ENCODE peak calls at places on chromosomes 6 and 20, in eight cellular contexts. P is naive thymus-derived CD4-positive, alpha-beta T cell; R is HepG2; D is ovary; C is brain microvascular endothelial cell; J is CD8-positive, alpha-beta T cell; B is HAP-1; M is upper lobe of right lung. L is an unnamed sample.

GRCh38 chr6:159941286-159942113 is 27.4 kb upstream of the IGF2R start:
- DNase-seq in B (no peak), D (no peak), M (no peak), C (peak; percentile 68), R (peak; percentile 46), J (peak; percentile 17), P (peak; percentile 55), L (no peak)

GRCh38 chr6:152669894-152670293 is 27.8 kb upstream of the MYCT1 start:
- DNase-seq in R (peak; percentile 5), P (no peak), D (no peak), J (no peak), B (no peak), M (no peak), C (no peak), L (peak; percentile 22)

GRCh38 chr6:100447900-100448700 is 16.6 kb downstream of the SIM1 start:
- DNase-seq in J (no peak), B (no peak), M (no peak), C (no peak), P (no peak), R (no peak), D (no peak), L (peak; percentile 61)

GRCh38 chr20:57450931-57451330 is 59.7 kb downstream of the RBM38 start:
- DNase-seq in P (no peak), M (no peak), J (no peak), R (no peak), C (no peak), B (no peak), D (no peak), L (no peak)

GRCh38 chr20:44218441-44218840 is 7.9 kb upstream of the OSER1 start:
- DNase-seq in C (no peak), B (no peak), D (no peak), R (no peak), M (no peak), P (peak; percentile 74), J (peak; percentile 58), L (no peak)

GRCh38 chr6:5190467-5190866 is 70.3 kb downstream of the LYRM4 start:
- DNase-seq in M (no peak), D (no peak), P (no peak), C (peak; percentile 97), B (no peak), J (no peak), R (peak; percentile 89), L (no peak)

GRCh38 chr20:49203011-49203410 is 14.9 kb upstream of the STAU1 start:
- DNase-seq in B (no peak), D (no peak), R (no peak), P (no peak), J (no peak), M (no peak), C (no peak), L (no peak)

GRCh38 chr6:81003156-81003555 is 749.3 kb downstream of the TENT5A start:
- DNase-seq in M (no peak), J (no peak), R (no peak), D (no peak), B (no peak), C (no peak), P (no peak), L (no peak)

GRCh38 chr6:46954819-46955520 is 33.2 kb upstream of the ADGRF5 start:
- DNase-seq in M (no peak), P (no peak), C (no peak), J (no peak), B (no peak), D (no peak), R (no peak), L (no peak)

GRCh38 chr6:162964703-162965140 is 236.9 kb downstream of the PACRG start:
- DNase-seq in B (no peak), R (no peak), C (peak; percentile 99), D (no peak), M (no peak), J (no peak), P (no peak), L (no peak)

GRCh38 chr20:10781526-10781925 is 107.7 kb upstream of the JAG1 start:
- DNase-seq in B (no peak), P (no peak), J (no peak), M (no peak), D (no peak), C (no peak), R (no peak), L (no peak)

GRCh38 chr20:34970193-34971037 is 14.7 kb downstream of the MYH7B start:
- DNase-seq in J (no peak), D (no peak), R (no peak), B (no peak), P (no peak), M (no peak), C (no peak), L (peak; percentile 7)

GRCh38 chr6:125022391-125022989 is 60.3 kb downstream of the RNF217 start:
- DNase-seq in D (no peak), C (no peak), M (no peak), B (no peak), R (no peak), J (no peak), P (no peak), L (no peak)

GRCh38 chr6:139748353-139749146 is 374.1 kb upstream of the CITED2 start:
- DNase-seq in P (no peak), C (peak; percentile 79), D (no peak), B (no peak), M (no peak), J (no peak), R (peak; percentile 27), L (no peak)

GRCh38 chr6:105304366-105304765 is 98.5 kb downstream of the PREP start:
- DNase-seq in M (no peak), C (no peak), D (no peak), J (no peak), B (no peak), P (no peak), R (no peak), L (peak; percentile 34)

GRCh38 chr6:105302617-105303128 is 100.2 kb downstream of the PREP start:
- DNase-seq in J (no peak), B (no peak), M (no peak), D (no peak), C (no peak), R (no peak), P (no peak), L (peak; percentile 37)

GRCh38 chr6:105301756-105302616 is 100.9 kb downstream of the PREP start:
- DNase-seq in D (no peak), P (no peak), M (no peak), B (no peak), C (no peak), J (no peak), R (no peak), L (no peak)

GRCh38 chr6:105300090-105300489 is 102.8 kb downstream of the PREP start:
- DNase-seq in D (no peak), C (no peak), J (no peak), B (no peak), R (no peak), P (no peak), M (no peak), L (no peak)

GRCh38 chr6:105301072-105301503 is 101.8 kb downstream of the PREP start:
- DNase-seq in B (no peak), D (no peak), M (no peak), P (no peak), R (no peak), C (no peak), J (no peak), L (no peak)
- H3K4me3 ChIP-seq in B (no peak overlapping the region), D (no peak overlapping the region), M (no peak overlapping the region), P (no peak overlapping the region), R (no peak overlapping the region), C (no peak overlapping the region), J (no peak overlapping the region), L (no peak overlapping the region)

DNA sequence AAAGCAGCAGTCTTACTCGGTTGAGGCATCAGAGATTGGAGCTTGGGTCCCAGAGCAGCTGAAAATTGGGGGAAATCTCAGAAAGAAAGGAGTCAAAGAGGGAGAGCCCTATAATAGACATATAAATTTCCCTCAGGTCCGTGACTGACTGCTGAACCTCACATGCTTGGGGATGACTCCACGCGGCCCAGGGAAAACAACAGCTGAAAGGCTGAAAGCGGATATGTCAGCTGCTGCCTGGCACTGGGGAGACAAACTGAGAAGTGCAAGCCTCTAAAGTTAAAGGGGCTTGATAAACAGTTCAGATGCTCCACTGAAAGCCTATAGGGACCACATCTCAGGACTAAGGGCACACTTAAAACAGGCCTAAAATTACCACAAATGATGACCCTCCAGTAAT is 255.9 kb upstream of the RIN2 start:
- DNase-seq in P (no peak), C (no peak), B (no peak), M (no peak), D (no peak), R (no peak), J (no peak), L (no peak)
- H3K27me3 ChIP-seq in P (no peaks in the 10 kb centered on the region), C (no peaks in the 10 kb centered on the region), B (no peaks in the 10 kb centered on the region), M (no peaks in the 10 kb centered on the region), D (no peaks in the 10 kb centered on the region), R (no peaks in the 10 kb centered on the region), J (no peaks in the 10 kb centered on the region), L (no peaks in the 10 kb centered on the region)

DNA sequence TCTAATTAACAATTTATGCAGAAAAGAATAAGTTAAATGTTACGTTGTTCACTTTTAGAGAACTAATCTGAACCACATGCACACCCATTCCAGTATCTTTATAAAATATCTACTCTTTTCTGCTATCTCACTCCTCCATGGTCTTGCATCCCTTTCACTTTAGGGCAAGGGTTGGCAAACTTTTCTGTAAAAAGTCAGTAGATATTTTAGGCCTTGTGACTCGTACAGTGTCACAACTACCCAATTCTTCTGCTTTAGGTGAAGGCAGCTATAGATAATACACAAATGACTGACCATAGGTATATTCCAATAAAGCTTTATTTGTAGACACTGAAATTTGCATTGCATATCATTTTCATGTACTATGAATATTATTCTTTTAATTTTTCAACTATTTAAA is 39.7 kb upstream of the SUPT3H start:
- DNase-seq in J (no peak), M (no peak), R (no peak), B (no peak), D (no peak), C (no peak), P (no peak), L (no peak)
- H3K36me3 ChIP-seq in J (no peaks in the 10 kb centered on the region), M (no peaks in the 10 kb centered on the region), R (no peaks in the 10 kb centered on the region), B (no peaks in the 10 kb centered on the region), D (no peaks in the 10 kb centered on the region), C (no peaks in the 10 kb centered on the region), P (no peaks in the 10 kb centered on the region), L (no peaks in the 10 kb centered on the region)

GRCh38 chr6:163986313-163986712 is 571.8 kb downstream of the QKI start:
- DNase-seq in M (no peak), B (no peak), J (no peak), R (peak; percentile 35), C (peak; percentile 38), P (no peak), D (no peak), L (no peak)
- H3K4me3 ChIP-seq in M (no peak overlapping the region), B (no peak overlapping the region), J (no peak overlapping the region), R (no peak overlapping the region), C (no peak overlapping the region), P (no peak overlapping the region), D (no peak overlapping the region), L (no peak overlapping the region)

GRCh38 chr6:168915855-168916254 is 337.8 kb downstream of the THBS2 start:
- DNase-seq in R (no peak), J (no peak), M (no peak), C (no peak), D (no peak), P (no peak), B (no peak), L (no peak)
- H3K27me3 ChIP-seq in R (no peaks in the 10 kb centered on the region), J (no peaks in the 10 kb centered on the region), M (no peaks in the 10 kb centered on the region), C (no peaks in the 10 kb centered on the region), D (no peaks in the 10 kb centered on the region), P (no peaks in the 10 kb centered on the region), B (no peaks in the 10 kb centered on the region), L (no peaks in the 10 kb centered on the region)

GRCh38 chr6:16774437-16774836 is 13.2 kb upstream of the ATXN1 start:
- DNase-seq in M (no peak), B (no peak), P (no peak), J (no peak), R (no peak), C (no peak), D (no peak), L (no peak)
- H3K36me3 ChIP-seq in M (no peaks in the 10 kb centered on the region), B (no peaks in the 10 kb centered on the region), P (no peaks in the 10 kb centered on the region), J (no peaks in the 10 kb centered on the region), R (no peaks in the 10 kb centered on the region), C (no peaks in the 10 kb centered on the region), D (no peaks in the 10 kb centered on the region), L (no peaks in the 10 kb centered on the region)

L was measured in H7.